ENCODE peak calls at places on chromosome 5, in four cellular contexts. O is H1, N is K562, C is GM12878. U is an unnamed sample.
A peak's percentile ranks its signal among the peaks of the same experiment; 100 is the strongest.

GRCh38 chr5:151205411-151205810 is 18.5 kb downstream of the CCDC69 start:
- DNase-seq in O (no peak), N (no peak), C (no peak), U (no peak)

GRCh38 chr5:61162832-61163567 is 732 bp upstream of the SMIM15 start:
- DNase-seq in O (no peak), N (no peak), C (no peak), U (peak; percentile 59)

GRCh38 chr5:178230879-178231735 is 1.5 kb downstream of the PHYKPL start:
- DNase-seq in O (no peak), N (no peak), C (no peak), U (no peak)

GRCh38 chr5:133006653-133007052 is 19.7 kb downstream of the ZCCHC10 start:
- DNase-seq in O (no peak), N (no peak), C (no peak), U (peak; percentile 81)

GRCh38 chr5:66642538-66642937 is 46.3 kb downstream of the MAST4 start:
- DNase-seq in O (no peak), N (no peak), C (no peak), U (no peak)

GRCh38 chr5:72107874-72108199 is 562 bp downstream of the MAP1B start:
- DNase-seq in O (peak; percentile 74), N (peak; percentile 48), C (no peak), U (no peak)

GRCh38 chr5:175867587-175868347 is 3.6 kb upstream of the CPLX2 start:
- DNase-seq in O (peak; percentile 65), N (peak; percentile 40), C (no peak), U (peak; percentile 90)

GRCh38 chr5:68749648-68750047 is 344.2 kb upstream of the SLC30A5 start:
- DNase-seq in O (no peak), N (no peak), C (no peak), U (no peak)

GRCh38 chr5:157335534-157336422 is 69.9 kb downstream of the CYFIP2 start:
- DNase-seq in O (no peak), N (no peak), C (no peak), U (no peak)

GRCh38 chr5:73317523-73317922 is 131.1 kb downstream of the FOXD1 start:
- DNase-seq in O (no peak), N (no peak), C (no peak), U (no peak)

GRCh38 chr5:141637266-141637692 is 482 bp downstream of the RELL2 start:
- DNase-seq in O (no peak), N (peak; percentile 67), C (no peak), U (no peak)

GRCh38 chr5:13478831-13479465 is 465.5 kb downstream of the DNAH5 start:
- DNase-seq in O (peak; percentile 48), N (no peak), C (no peak), U (peak; percentile 24)

GRCh38 chr5:140546851-140547507 is 483 bp upstream of the EIF4EBP3 start:
- DNase-seq in O (no peak), N (no peak), C (no peak), U (peak; percentile 66)

GRCh38 chr5:148626986-148627385 is 27.3 kb downstream of the HTR4 start:
- DNase-seq in O (no peak), N (no peak), C (no peak), U (no peak)

GRCh38 chr5:148619484-148619883 is 34.8 kb downstream of the HTR4 start:
- DNase-seq in O (no peak), N (no peak), C (no peak), U (no peak)

GRCh38 chr5:148623101-148623500 is 31.2 kb downstream of the HTR4 start:
- DNase-seq in O (no peak), N (no peak), C (no peak), U (no peak)

GRCh38 chr5:148620696-148621095 is 33.6 kb downstream of the HTR4 start:
- DNase-seq in O (no peak), N (peak; percentile 23), C (no peak), U (no peak)

DNA sequence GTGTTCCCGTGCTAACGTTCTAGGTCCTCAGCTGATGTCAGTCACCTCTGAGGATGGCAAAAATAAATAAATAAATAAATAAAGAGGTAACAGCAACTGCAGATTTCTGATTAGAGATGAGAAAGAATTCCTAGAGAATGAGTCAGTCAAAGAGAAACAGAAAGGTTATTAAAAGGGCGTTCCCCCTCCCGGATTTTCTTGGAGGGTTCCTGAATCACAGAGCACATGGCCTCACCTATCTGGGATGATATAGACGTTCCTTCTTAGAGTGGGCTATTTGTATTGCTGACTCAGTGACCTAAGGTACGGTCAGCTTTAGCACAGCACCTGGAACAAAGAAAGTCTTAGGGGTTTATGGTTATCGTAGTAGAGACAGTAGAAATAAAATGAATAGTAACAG is 30.6 kb downstream of the HTR4 start:
- DNase-seq in O (no peak), N (peak; percentile 19), C (no peak), U (no peak)
- TF ChIP-seq CBX5 in O (no peak), N (no peak), C (no peak), U (no peak)

GRCh38 chr5:80186634-80187033 is 69.2 kb downstream of the SERINC5 start:
- DNase-seq in O (no peak), N (no peak), C (no peak), U (no peak)

GRCh38 chr5:80185095-80185494 is 70.8 kb downstream of the SERINC5 start:
- DNase-seq in O (no peak), N (no peak), C (no peak), U (no peak)

GRCh38 chr5:80182802-80183645 is 72.8 kb downstream of the SERINC5 start:
- DNase-seq in O (no peak), N (no peak), C (no peak), U (no peak)

GRCh38 chr5:80181618-80182211 is 74.1 kb downstream of the SERINC5 start:
- DNase-seq in O (no peak), N (no peak), C (no peak), U (peak; percentile 90)

GRCh38 chr5:80184235-80185023 is 71.4 kb downstream of the SERINC5 start:
- DNase-seq in O (no peak), N (peak; percentile 26), C (no peak), U (peak; percentile 99)
- TF ChIP-seq SIN3A in O (no peak), N (no peak), C (no peak), U (no peak)

GRCh38 chr5:52811067-52811749 is 23.5 kb downstream of the ITGA1 start:
- DNase-seq in O (no peak), N (no peak), C (no peak), U (no peak)
- TF ChIP-seq CBX5 in O (no peak), N (no peak), C (no peak), U (no peak)

DNA sequence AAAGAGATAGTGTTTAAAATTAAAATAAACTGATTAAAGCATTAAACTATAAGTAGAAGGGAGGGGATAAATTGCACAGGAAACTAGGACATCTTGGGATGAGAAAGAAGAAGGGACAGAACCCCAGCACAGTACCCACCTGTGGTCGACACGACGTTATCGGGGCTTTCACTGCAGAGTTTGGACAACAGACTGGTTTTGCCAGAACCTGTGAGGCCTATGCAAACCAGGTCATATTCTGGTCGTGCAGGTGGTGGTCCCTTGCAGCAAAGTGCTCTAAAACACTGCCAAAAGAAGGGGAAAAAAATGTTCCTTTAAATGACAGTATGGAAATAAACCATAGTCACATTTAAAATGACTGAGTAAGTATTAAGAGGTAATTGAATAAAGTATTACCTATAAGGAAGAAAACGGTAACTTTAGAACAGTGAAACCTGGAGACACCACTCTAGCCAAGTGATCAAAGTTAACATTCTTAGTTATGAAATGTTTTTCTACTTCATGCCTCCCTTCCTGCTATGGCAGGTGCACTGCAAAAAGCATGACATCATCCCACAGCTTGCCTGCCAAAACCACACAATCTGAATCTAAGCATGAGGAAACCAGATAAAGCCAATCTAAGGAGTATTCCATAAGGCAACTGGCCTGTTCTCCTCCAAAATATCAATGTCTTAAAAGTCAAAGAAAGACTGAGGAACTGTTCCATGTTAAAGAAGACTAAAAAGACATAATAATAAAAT is 138.6 kb downstream of the ARL15 start:
- DNase-seq in O (no peak), N (no peak), C (no peak), U (no peak)
- TF ChIP-seq SIN3A in O (no peak), N (no peak), C (no peak), U (no peak)

DNA sequence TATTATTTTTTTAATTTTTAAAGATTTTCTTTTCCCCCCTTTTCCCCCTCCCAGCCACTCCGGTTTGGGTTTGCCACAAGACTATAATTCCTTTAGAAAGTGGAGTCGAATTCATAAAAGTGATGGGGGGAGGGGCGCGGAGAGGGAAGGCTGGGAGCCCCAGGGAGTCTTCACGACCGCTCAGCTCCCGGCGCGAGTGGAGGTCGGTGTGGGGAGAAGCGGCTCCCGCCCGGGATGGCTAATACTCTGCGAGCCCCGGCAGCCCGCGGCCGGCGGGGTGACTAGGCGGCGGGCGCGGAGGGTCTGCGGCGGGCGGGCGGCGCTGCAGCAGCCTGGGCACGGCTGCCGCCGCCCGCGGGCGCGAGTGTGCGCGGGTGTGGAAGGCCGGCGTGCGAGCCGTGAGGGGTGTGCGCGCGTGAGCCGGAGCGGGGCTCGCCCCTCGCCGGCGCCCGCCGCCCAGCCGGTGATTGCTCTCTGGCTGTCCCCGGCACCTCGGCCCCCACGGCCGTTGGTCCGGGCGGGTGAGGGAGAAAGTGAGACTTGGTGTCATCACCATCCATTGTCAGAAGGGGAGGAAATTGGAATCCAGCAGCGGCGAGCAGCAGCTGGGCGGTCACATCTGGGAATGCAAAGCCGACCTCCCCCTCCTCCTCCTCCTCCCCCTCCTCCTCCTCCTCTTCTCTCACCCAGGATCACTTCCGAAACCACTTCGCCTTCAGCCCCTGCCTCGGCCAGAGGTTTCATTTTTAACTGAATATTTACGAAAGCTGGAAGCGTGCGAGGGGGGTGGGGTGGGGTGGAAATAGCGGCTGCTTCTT is at the start of gene PARP8:
- DNase-seq in O (peak; percentile 78), N (no peak), C (no peak), U (no peak)
- TF ChIP-seq CBX5 in O (no peak), N (no peak), C (no peak), U (no peak)

GRCh38 chr5:127844631-127845030 is 141.4 kb downstream of the CCDC192 start:
- DNase-seq in O (peak; percentile 46), N (no peak), C (no peak), U (no peak)
- TF ChIP-seq SIN3A in O (no peak), N (no peak), C (no peak), U (no peak)

GRCh38 chr5:74864823-74865222 is 1.4 kb downstream of the FAM169A start:
- DNase-seq in O (no peak), N (no peak), C (no peak), U (peak; percentile 56)
- TF ChIP-seq CBX5 in O (no peak), N (no peak), C (no peak), U (no peak)

GRCh38 chr5:94281402-94281801 is 337.0 kb downstream of the KIAA0825 start:
- DNase-seq in O (no peak), N (no peak), C (no peak), U (no peak)

GRCh38 chr5:94274684-94275083 is 343.7 kb downstream of the KIAA0825 start:
- DNase-seq in O (no peak), N (no peak), C (no peak), U (no peak)

GRCh38 chr5:94276751-94277150 is 341.7 kb downstream of the KIAA0825 start:
- DNase-seq in O (no peak), N (no peak), C (no peak), U (no peak)

GRCh38 chr5:94276056-94276455 is 342.3 kb downstream of the KIAA0825 start:
- DNase-seq in O (no peak), N (no peak), C (no peak), U (no peak)
- TF ChIP-seq SIN3A in O (no peak), N (no peak), C (no peak), U (no peak)